ENCODE peak calls at places on chromosome 6, in four cellular contexts. X is stimulated activated CD4-positive, alpha-beta T cell treated with anti-CD3 and anti-CD28 coated beads, Interleukin-4, amount 100 ng/mL, for 4 hours; I is LHCN-M2; M is amniotic stem cell. V is an unnamed sample.

GRCh38 chr6:125307964-125308615 is 6.3 kb upstream of the HDDC2 start:
- DNase-seq in I (no peak), M (no peak), X (no peak), V (no peak)

GRCh38 chr6:73566954-73567591 is 46.2 kb upstream of the EEF1A1 start:
- DNase-seq in M (no peak), I (peak), X (no peak), V (no peak)

GRCh38 chr6:160167547-160168391 is 46.2 kb downstream of the SLC22A1 start:
- DNase-seq in M (no peak), I (peak), X (no peak), V (no peak)

GRCh38 chr6:22399693-22400092 is 102.9 kb upstream of the PRL start:
- DNase-seq in X (no peak), M (no peak), I (peak), V (no peak)

GRCh38 chr6:43768983-43769525 is 957 bp upstream of the VEGFA start:
- DNase-seq in M (no peak), I (peak), X (no peak), V (peak)

GRCh38 chr6:3176562-3177355 is 19.4 kb upstream of the TUBB2A start:
- DNase-seq in X (peak), I (peak), M (peak), V (peak)

GRCh38 chr6:47919875-47920274 is 138.0 kb downstream of the OPN5 start:
- DNase-seq in I (no peak), M (no peak), X (no peak), V (no peak)

GRCh38 chr6:41732601-41733348 is 2.6 kb downstream of the TFEB start:
- DNase-seq in I (no peak), X (peak), M (no peak), V (no peak)

GRCh38 chr6:105838156-105838555 is 248.0 kb upstream of the PRDM1 start:
- DNase-seq in M (no peak), I (peak), X (no peak), V (peak)

GRCh38 chr6:155121699-155122098 is 126.6 kb downstream of the TIAM2 start:
- DNase-seq in I (no peak), X (no peak), M (no peak), V (no peak)

GRCh38 chr6:77926198-77926752 is 273.4 kb downstream of the MEI4 start:
- DNase-seq in X (no peak), M (no peak), I (peak), V (no peak)

GRCh38 chr6:134201716-134202115 is 116.2 kb downstream of the SGK1 start:
- DNase-seq in M (no peak), X (no peak), I (no peak), V (no peak)

GRCh38 chr6:106975699-106976032 is 1.1 kb upstream of the CD24 start:
- DNase-seq in I (no peak), X (no peak), M (no peak), V (no peak)

GRCh38 chr6:84623956-84624680 is 140.3 kb downstream of the TBX18 start:
- DNase-seq in M (no peak), X (no peak), I (peak), V (no peak)

GRCh38 chr6:4582506-4582905 is 193.7 kb upstream of the CDYL start:
- DNase-seq in M (no peak), I (no peak), X (no peak), V (peak)

GRCh38 chr6:37060195-37060559 is 54.7 kb downstream of the FGD2 start:
- DNase-seq in X (no peak), M (no peak), I (no peak), V (no peak)

GRCh38 chr6:154386848-154387717 is 30.5 kb upstream of the IPCEF1 start:
- DNase-seq in M (peak), X (no peak), I (peak), V (peak)

GRCh38 chr6:139536751-139537617 is 162.5 kb upstream of the CITED2 start:
- DNase-seq in X (no peak), I (no peak), M (no peak), V (no peak)

GRCh38 chr6:43009124-43009523 is 4.6 kb downstream of the MEA1 start:
- DNase-seq in M (no peak), X (peak), I (no peak), V (no peak)

GRCh38 chr6:84791233-84791632 is 26.8 kb upstream of the TBX18 start:
- DNase-seq in I (peak), M (no peak), X (no peak), V (no peak)

GRCh38 chr6:136669299-136669699 is 119.1 kb upstream of the MAP7 start:
- DNase-seq in M (no peak), I (peak), X (no peak), V (peak)

GRCh38 chr6:159959976-159960384 is 8.9 kb upstream of the IGF2R start:
- DNase-seq in I (no peak), M (no peak), X (no peak), V (no peak)

GRCh38 chr6:133551847-133552331 is 310.7 kb downstream of the EYA4 start:
- DNase-seq in M (peak), X (no peak), I (peak), V (peak)